ENCODE peak calls at places on chromosomes 6 and 20, in four cellular contexts. I is heart left ventricle, B is A549, F is fibroblast of lung. C is an unnamed sample.

GRCh38 chr20:49452011-49452482 is 30.4 kb downstream of the KCNB1 start:
- DNase-seq in I (peak; percentile 59), F (peak; percentile 12), B (no peak), C (peak; percentile 42)

GRCh38 chr6:157759028-157759427 is 64.0 kb upstream of the SNX9 start:
- DNase-seq in B (no peak), F (no peak), I (no peak), C (no peak)

GRCh38 chr20:21559305-21559704 is 45.4 kb upstream of the NKX2-2 start:
- DNase-seq in F (no peak), I (no peak), B (no peak), C (no peak)

GRCh38 chr6:108242721-108243120 is 18.1 kb downstream of the SNX3 start:
- DNase-seq in B (no peak), I (no peak), F (peak; percentile 50), C (no peak)

GRCh38 chr6:10272591-10272990 is 142.3 kb downstream of the TFAP2A start:
- DNase-seq in B (no peak), I (no peak), F (peak; percentile 35), C (no peak)

GRCh38 chr6:84868149-84868548 is 103.8 kb upstream of the TBX18 start:
- DNase-seq in F (no peak), I (no peak), B (no peak), C (no peak)

GRCh38 chr6:88008821-88009220 is 38.8 kb upstream of the SPACA1 start:
- DNase-seq in F (peak; percentile 38), B (no peak), I (no peak), C (no peak)

GRCh38 chr6:64477311-64477850 is 841.8 kb downstream of the PHF3 start:
- DNase-seq in I (no peak), B (no peak), F (peak; percentile 19), C (no peak)

GRCh38 chr6:39753745-39754084 is 28.5 kb upstream of the KIF6 start:
- DNase-seq in F (peak; percentile 21), I (no peak), B (no peak), C (no peak)

GRCh38 chr6:45504947-45505346 is 127.2 kb upstream of the SUPT3H start:
- DNase-seq in I (no peak), F (peak; percentile 97), B (no peak), C (no peak)

GRCh38 chr6:2378891-2379652 is 133.7 kb upstream of the GMDS start:
- DNase-seq in B (no peak), F (peak; percentile 55), I (no peak), C (no peak)

GRCh38 chr6:14682821-14683220 is 563.0 kb upstream of the JARID2 start:
- DNase-seq in I (no peak), F (peak; percentile 83), B (no peak), C (no peak)

GRCh38 chr6:11218827-11219826 is 13.3 kb downstream of the NEDD9 start:
- DNase-seq in B (peak; percentile 50), I (peak; percentile 81), F (peak; percentile 61), C (peak; percentile 83)

GRCh38 chr20:36745234-36745926 is 510 bp downstream of the NDRG3 start:
- DNase-seq in B (peak; percentile 49), I (peak; percentile 37), F (peak; percentile 3), C (peak; percentile 35)

GRCh38 chr6:82040405-82041221 is 206.9 kb downstream of the IBTK start:
- DNase-seq in I (no peak), B (peak; percentile 6), F (peak; percentile 48), C (peak; percentile 53)

GRCh38 chr6:147742445-147742844 is 234.0 kb downstream of the SAMD5 start:
- DNase-seq in F (no peak), B (no peak), I (no peak), C (no peak)

GRCh38 chr20:45798935-45799642 is 7.3 kb downstream of the DNTTIP1 start:
- DNase-seq in B (peak; percentile 66), F (no peak), I (peak; percentile 59), C (peak; percentile 80)

GRCh38 chr6:159104931-159105330 is 60.1 kb upstream of the TAGAP start:
- DNase-seq in F (no peak), B (no peak), I (no peak), C (peak; percentile 12)

GRCh38 chr6:89970609-89971337 is 76.5 kb downstream of the GJA10 start:
- DNase-seq in I (peak; percentile 30), F (peak; percentile 65), B (peak; percentile 12), C (peak; percentile 44)

GRCh38 chr20:2254333-2254732 is 41.5 kb upstream of the TGM3 start:
- DNase-seq in B (no peak), I (no peak), F (no peak), C (no peak)

GRCh38 chr6:158649289-158650143 is at the start of gene SYTL3:
- DNase-seq in B (no peak), F (peak; percentile 88), I (peak; percentile 54), C (peak; percentile 54)

GRCh38 chr6:40912158-40912946 is 126.7 kb downstream of the UNC5CL start:
- DNase-seq in I (peak; percentile 41), F (no peak), B (peak; percentile 26), C (peak; percentile 66)

GRCh38 chr20:52103911-52104545 is 87.6 kb downstream of the ZFP64 start:
- DNase-seq in F (peak; percentile 42), B (no peak), I (no peak), C (no peak)

GRCh38 chr6:148518371-148519156 is 175.9 kb downstream of the SASH1 start:
- DNase-seq in I (no peak), F (no peak), B (no peak), C (peak; percentile 52)

GRCh38 chr6:24879351-24879750 is 56.4 kb downstream of the RIPOR2 start:
- DNase-seq in B (no peak), F (no peak), I (no peak), C (no peak)

GRCh38 chr6:56517155-56517745 is 125.4 kb downstream of the DST start:
- DNase-seq in I (no peak), B (no peak), F (peak; percentile 32), C (no peak)

GRCh38 chr6:166725571-166725970 is 98.5 kb upstream of the RPS6KA2 start:
- DNase-seq in B (no peak), F (no peak), I (no peak), C (no peak)

GRCh38 chr6:150967910-150968309 is 102.4 kb downstream of the MTHFD1L start:
- DNase-seq in F (peak; percentile 5), B (no peak), I (no peak), C (no peak)

GRCh38 chr20:45354423-45355208 is 6.4 kb upstream of the SDC4 start:
- DNase-seq in B (no peak), F (peak; percentile 95), I (no peak), C (no peak)

GRCh38 chr6:108002365-108003221 is 44.6 kb upstream of the SEC63 start:
- DNase-seq in F (no peak), I (no peak), B (peak; percentile 18), C (no peak)

GRCh38 chr6:65557224-65557623 is 149.8 kb downstream of the EYS start:
- DNase-seq in F (no peak), B (no peak), I (no peak), C (no peak)

GRCh38 chr20:38343798-38344701 is 2.2 kb upstream of the LBP start:
- DNase-seq in I (no peak), B (no peak), F (no peak), C (no peak)

GRCh38 chr6:98834060-98835031 is at the start of gene POU3F2:
- DNase-seq in B (peak; percentile 64), I (peak; percentile 42), F (peak; percentile 99), C (peak; percentile 86)

GRCh38 chr6:26545617-26546016 is 7.5 kb downstream of the HMGN4 start:
- DNase-seq in I (no peak), F (no peak), B (no peak), C (no peak)

GRCh38 chr6:52596371-52597028 is 19.6 kb upstream of the TRAM2 start:
- DNase-seq in B (no peak), F (peak; percentile 80), I (no peak), C (no peak)

GRCh38 chr6:44869321-44869897 is 458.7 kb upstream of the RUNX2 start:
- DNase-seq in I (no peak), F (peak; percentile 14), B (no peak), C (no peak)

GRCh38 chr6:84268781-84269180 is 41.3 kb upstream of the CEP162 start:
- DNase-seq in B (no peak), F (no peak), I (no peak), C (no peak)

GRCh38 chr20:34109442-34109841 is 2.6 kb downstream of the EIF2S2 start:
- DNase-seq in I (no peak), B (no peak), F (no peak), C (no peak)
- H3K4me1 ChIP-seq in I (peaks cover 43% of the 10 kb centered on the region), B (peaks cover 41% of the 10 kb centered on the region), F (peaks cover 4% of the 10 kb centered on the region), C (peaks cover 31% of the 10 kb centered on the region)

DNA sequence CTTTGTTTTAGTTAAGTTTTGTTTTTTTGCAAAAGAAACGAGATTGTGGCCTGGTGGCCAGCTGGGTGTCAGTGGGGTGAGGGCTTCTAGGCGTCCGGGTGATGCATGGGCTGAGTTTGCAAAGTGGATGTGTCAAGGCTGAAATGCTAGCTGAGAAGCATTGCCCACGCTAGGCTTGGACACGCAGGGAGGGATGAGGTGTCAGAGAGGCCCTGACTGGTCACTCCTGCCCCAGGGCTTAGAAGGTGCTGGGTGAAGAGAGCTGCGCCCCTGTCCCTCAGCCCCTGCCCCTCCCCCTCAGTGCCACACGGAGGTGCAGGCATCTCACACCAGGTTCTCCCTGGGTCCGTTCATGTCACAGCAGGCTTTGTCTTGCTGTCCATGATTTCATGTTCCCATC is 8.1 kb downstream of the OSBPL2 start:
- DNase-seq in B (no peak), F (no peak), I (no peak), C (no peak)
- H3K4me1 ChIP-seq in B (no peaks in the 10 kb centered on the region), F (no peaks in the 10 kb centered on the region), I (peaks cover 84% of the 10 kb centered on the region), C (peaks cover 22% of the 10 kb centered on the region)

DNA sequence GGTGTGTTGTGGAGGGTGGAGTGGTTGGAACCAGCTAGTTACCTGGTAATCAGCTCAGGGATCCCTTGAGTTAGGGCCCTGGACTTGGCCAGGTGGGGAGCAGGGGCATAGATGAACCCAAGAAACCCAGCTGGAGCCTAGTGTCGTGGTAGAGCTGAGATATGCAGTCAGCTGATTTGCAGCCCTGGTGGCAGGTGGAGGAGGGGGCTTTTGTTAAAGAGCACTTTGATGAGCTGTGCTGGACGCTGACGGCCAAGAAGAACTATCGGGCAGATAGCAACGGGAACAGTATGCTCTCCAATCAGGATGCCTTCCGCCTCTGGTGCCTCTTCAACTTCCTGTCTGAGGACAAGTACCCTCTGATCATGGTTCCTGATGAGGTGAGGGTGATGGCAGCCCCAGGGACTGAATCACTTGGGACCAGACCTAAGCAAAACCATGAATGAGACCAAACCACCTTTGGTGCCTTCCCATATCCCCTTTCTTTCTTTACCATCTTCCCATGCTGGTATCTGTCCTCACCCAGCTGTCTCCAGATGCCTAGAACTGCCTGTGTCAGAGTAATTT is 12.7 kb downstream of the DEF6 start:
- DNase-seq in B (no peak), F (no peak), I (no peak), C (no peak)
- H3K4me1 ChIP-seq in B (no peaks in the 10 kb centered on the region), F (no peaks in the 10 kb centered on the region), I (no peaks in the 10 kb centered on the region), C (no peaks in the 10 kb centered on the region)

DNA sequence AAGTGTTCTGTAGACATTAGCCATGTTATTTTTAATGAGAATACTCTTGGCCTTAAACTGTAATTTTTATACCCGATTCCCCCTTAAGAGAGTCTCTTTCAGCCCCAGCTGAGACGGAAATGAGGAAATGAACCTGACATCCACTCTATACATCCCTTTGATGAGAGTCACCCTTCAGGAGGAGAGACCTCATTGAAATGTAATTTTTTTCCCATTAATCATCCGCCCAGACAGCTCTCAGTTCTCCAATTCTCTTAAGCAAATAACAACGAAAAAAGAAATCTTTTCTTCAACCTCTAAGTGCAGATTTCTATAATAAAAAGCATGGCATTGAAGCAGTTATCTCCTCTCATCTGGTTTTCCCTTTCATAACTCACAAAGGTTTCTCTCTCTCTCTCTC is 243.8 kb upstream of the PMEPA1 start:
- DNase-seq in B (no peak), I (no peak), F (peak; percentile 78), C (no peak)
- H3K4me1 ChIP-seq in B (peaks cover 3% of the 10 kb centered on the region), I (no peaks in the 10 kb centered on the region), F (no peaks in the 10 kb centered on the region), C (no peaks in the 10 kb centered on the region)